ENCODE peak calls at places on chromosomes 6 and 20, in four cellular contexts. K, Z, W and D are unnamed samples.

GRCh38 chr6:14129572-14129971 is 12.0 kb downstream of the CD83 start:
- DNase-seq in K (peak; percentile 34), W (no peak), Z (peak; percentile 40), D (peak; percentile 53)

GRCh38 chr20:53739799-53740785 is 146.5 kb upstream of the ZNF217 start:
- DNase-seq in K (no peak), W (no peak), Z (no peak), D (no peak)

GRCh38 chr20:48627737-48628128 is 200.1 kb downstream of the PREX1 start:
- DNase-seq in K (no peak), Z (no peak), W (no peak), D (no peak)

GRCh38 chr6:160259585-160259984 is 964 bp upstream of the SLC22A2 start:
- DNase-seq in K (no peak), Z (no peak), W (no peak), D (peak; percentile 12)

GRCh38 chr20:41135187-41135887 is 2.0 kb upstream of the PLCG1 start:
- DNase-seq in W (no peak), K (peak; percentile 32), Z (peak; percentile 53), D (peak; percentile 61)

GRCh38 chr20:25279403-25279802 is 31.5 kb downstream of the PYGB start:
- DNase-seq in Z (no peak), W (no peak), K (no peak), D (no peak)

GRCh38 chr6:108760158-108761050 is 87.8 kb upstream of the ARMC2 start:
- DNase-seq in W (no peak), K (no peak), Z (no peak), D (no peak)

GRCh38 chr20:57627972-57628650 is 7.9 kb upstream of the ZBP1 start:
- DNase-seq in K (no peak), Z (peak; percentile 86), W (no peak), D (no peak)

GRCh38 chr20:40997116-40997515 is 31.5 kb upstream of the TOP1 start:
- DNase-seq in Z (no peak), K (no peak), W (no peak), D (no peak)

GRCh38 chr20:4898282-4898681 is 103.0 kb downstream of the SLC23A2 start:
- DNase-seq in K (peak; percentile 26), W (peak; percentile 92), Z (peak; percentile 48), D (peak; percentile 62)

GRCh38 chr6:20153194-20153593 is 59.1 kb downstream of the MBOAT1 start:
- DNase-seq in Z (no peak), K (no peak), W (no peak), D (no peak)

GRCh38 chr20:884983-885952 is 30.9 kb downstream of the ANGPT4 start:
- DNase-seq in W (no peak), Z (peak; percentile 19), K (no peak), D (no peak)

GRCh38 chr6:107061125-107062020 is 33.4 kb downstream of the MTRES1 start:
- DNase-seq in K (no peak), W (no peak), Z (no peak), D (no peak)

GRCh38 chr6:107800564-107801164 is 23.4 kb downstream of the SCML4 start:
- DNase-seq in K (no peak), Z (no peak), W (no peak), D (no peak)

GRCh38 chr6:113630365-113630737 is 226.8 kb upstream of the MARCKS start:
- DNase-seq in W (no peak), K (no peak), Z (peak; percentile 44), D (no peak)

GRCh38 chr6:43359831-43360230 is 9.6 kb downstream of the ZNF318 start:
- DNase-seq in Z (no peak), K (no peak), W (no peak), D (no peak)

GRCh38 chr6:43359381-43359780 is 10.1 kb downstream of the ZNF318 start:
- DNase-seq in W (no peak), K (no peak), Z (no peak), D (no peak)

GRCh38 chr6:43355862-43356590 is 13.4 kb downstream of the ZNF318 start:
- DNase-seq in K (no peak), W (no peak), Z (peak; percentile 24), D (no peak)

DNA sequence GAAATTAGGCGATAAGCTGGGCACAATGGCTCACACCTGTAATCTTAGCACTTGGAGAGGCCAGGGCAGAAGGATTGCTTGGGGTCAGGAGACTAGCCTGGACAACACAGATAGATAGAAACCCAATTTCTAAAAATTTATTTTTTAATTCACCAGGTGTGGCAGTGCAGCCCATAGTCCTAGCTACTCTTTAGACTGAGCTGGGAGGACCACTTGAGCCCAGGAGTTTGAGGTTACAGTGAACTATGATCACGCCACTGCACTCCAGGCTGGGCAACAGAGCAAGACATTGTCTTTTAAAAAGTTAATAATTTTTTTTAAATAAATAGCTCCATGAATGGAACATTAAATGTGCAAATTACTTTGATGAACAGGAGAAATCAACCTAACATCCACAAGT is 8.2 kb downstream of the ZNF318 start:
- DNase-seq in K (no peak), Z (no peak), W (no peak), D (no peak)
- H3K36me3 ChIP-seq in K (peaks cover 8% of the 10 kb centered on the region), Z (peaks cover 9% of the 10 kb centered on the region), W (peaks cover 26% of the 10 kb centered on the region), D (peaks cover 3% of the 10 kb centered on the region)

GRCh38 chr20:11797161-11797560 is 120.5 kb upstream of the BTBD3 start:
- DNase-seq in W (no peak), K (no peak), Z (no peak), D (no peak)
- H3K9me3 ChIP-seq in W (no peaks in the 10 kb centered on the region), K (no peaks in the 10 kb centered on the region), Z (no peaks in the 10 kb centered on the region), D (no peaks in the 10 kb centered on the region)

DNA sequence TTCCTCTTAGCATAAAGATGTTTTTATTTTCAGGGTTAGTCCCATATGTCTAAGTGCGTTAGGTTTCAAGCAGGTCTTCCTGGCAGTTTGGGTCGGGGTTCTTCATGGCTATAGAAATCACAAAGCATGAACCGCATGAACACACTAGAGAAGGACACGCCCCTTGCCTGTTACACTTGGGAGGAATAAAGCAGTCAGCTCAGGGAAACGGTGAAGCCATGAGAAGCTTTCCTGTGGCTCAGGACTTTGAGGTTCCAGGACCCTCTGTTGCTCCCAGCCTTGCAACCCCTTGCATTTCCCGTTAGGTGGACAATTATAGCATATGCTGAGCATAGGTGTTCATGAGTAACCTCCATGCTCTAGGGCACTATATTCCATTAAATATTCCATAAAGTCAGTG is 96.7 kb downstream of the SYCP2 start:
- DNase-seq in K (no peak), Z (no peak), W (no peak), D (no peak)
- H3K9ac ChIP-seq in K (no peak overlapping the region), Z (no peak overlapping the region), W (no peak overlapping the region), D (no peak overlapping the region)

GRCh38 chr20:44891826-44892225 is 6.3 kb downstream of the YWHAB start:
- DNase-seq in K (no peak), Z (no peak), W (no peak), D (no peak)
- H3K36me3 ChIP-seq in K (peaks cover 16% of the 10 kb centered on the region), Z (peaks cover 1% of the 10 kb centered on the region), W (peaks cover 9% of the 10 kb centered on the region), D (no peaks in the 10 kb centered on the region)

GRCh38 chr6:164998297-164998696 is 311.1 kb downstream of the C6orf118 start:
- DNase-seq in Z (no peak), W (no peak), K (no peak), D (no peak)
- H3K9me3 ChIP-seq in Z (peaks cover 6% of the 10 kb centered on the region), W (peaks cover 2% of the 10 kb centered on the region), K (peaks cover 7% of the 10 kb centered on the region), D (no peaks in the 10 kb centered on the region)

GRCh38 chr6:11810039-11810541 is 31.5 kb upstream of the ADTRP start:
- DNase-seq in Z (peak; percentile 29), W (peak; percentile 46), K (no peak), D (peak; percentile 94)
- H3K9ac ChIP-seq in Z (no peak overlapping the region), W (no peak overlapping the region), K (no peak overlapping the region), D (no peak overlapping the region)

GRCh38 chr6:35683267-35683666 is 5.4 kb downstream of the FKBP5 start:
- DNase-seq in W (no peak), Z (no peak), K (no peak), D (no peak)
- H3K36me3 ChIP-seq in W (no peaks in the 10 kb centered on the region), Z (no peaks in the 10 kb centered on the region), K (no peaks in the 10 kb centered on the region), D (no peaks in the 10 kb centered on the region)

GRCh38 chr6:167722634-167723309 is 103.9 kb upstream of the AFDN start:
- DNase-seq in Z (no peak), K (no peak), W (no peak), D (no peak)
- H3K9me3 ChIP-seq in Z (no peaks in the 10 kb centered on the region), K (no peaks in the 10 kb centered on the region), W (no peaks in the 10 kb centered on the region), D (no peaks in the 10 kb centered on the region)